ENCODE peak calls at places on chromosomes 3 and 15, in nine cellular contexts. W, K, T, Q, V, X, H, A and G are unnamed samples.
A peak's percentile ranks its signal among the peaks of the same experiment; 100 is the strongest.

GRCh38 chr15:59255647-59256380 is 49.2 kb downstream of the LDHAL6B start:
- DNase-seq in W (no peak), K (no peak), T (no peak), Q (no peak), V (no peak), X (peak; percentile 93), H (no peak), A (peak; percentile 81), G (no peak)

GRCh38 chr15:76169013-76169412 is 109.2 kb downstream of the TMEM266 start:
- DNase-seq in W (no peak), K (no peak), T (no peak), Q (no peak), V (no peak), X (no peak), H (peak; percentile 16), A (no peak), G (no peak)

GRCh38 chr3:192275741-192276355 is 451.5 kb downstream of the FGF12 start:
- DNase-seq in W (no peak), K (no peak), T (no peak), Q (no peak), V (no peak), X (peak; percentile 83), H (no peak), A (peak; percentile 55), G (no peak)

GRCh38 chr3:101010316-101010715 is 17.1 kb upstream of the ABI3BP start:
- DNase-seq in W (no peak), K (no peak), T (no peak), Q (no peak), V (no peak), X (no peak), H (peak; percentile 30), A (peak; percentile 49), G (no peak)

GRCh38 chr3:116871905-116872304 is 162.3 kb downstream of the TUSC7 start:
- DNase-seq in W (no peak), K (no peak), T (no peak), Q (no peak), V (no peak), X (no peak), H (no peak), A (no peak), G (no peak)

GRCh38 chr15:91165850-91166249 is 65.8 kb downstream of the SV2B start:
- DNase-seq in W (no peak), K (no peak), T (no peak), Q (no peak), V (no peak), X (no peak), H (no peak), A (no peak), G (no peak)

GRCh38 chr3:25257026-25257425 is 171.0 kb upstream of the RARB start:
- DNase-seq in W (no peak), K (no peak), T (no peak), Q (no peak), V (no peak), X (no peak), H (peak; percentile 1), A (peak; percentile 87), G (no peak)

GRCh38 chr3:51687472-51688205 is 16.6 kb downstream of the TEX264 start:
- DNase-seq in W (peak; percentile 24), K (no peak), T (no peak), Q (peak; percentile 62), V (no peak), X (no peak), H (no peak), A (no peak), G (no peak)

GRCh38 chr3:112984485-112984884 is 6.3 kb upstream of the GTPBP8 start:
- DNase-seq in W (peak; percentile 30), K (peak; percentile 46), T (no peak), Q (no peak), V (no peak), X (no peak), H (no peak), A (no peak), G (no peak)

DNA sequence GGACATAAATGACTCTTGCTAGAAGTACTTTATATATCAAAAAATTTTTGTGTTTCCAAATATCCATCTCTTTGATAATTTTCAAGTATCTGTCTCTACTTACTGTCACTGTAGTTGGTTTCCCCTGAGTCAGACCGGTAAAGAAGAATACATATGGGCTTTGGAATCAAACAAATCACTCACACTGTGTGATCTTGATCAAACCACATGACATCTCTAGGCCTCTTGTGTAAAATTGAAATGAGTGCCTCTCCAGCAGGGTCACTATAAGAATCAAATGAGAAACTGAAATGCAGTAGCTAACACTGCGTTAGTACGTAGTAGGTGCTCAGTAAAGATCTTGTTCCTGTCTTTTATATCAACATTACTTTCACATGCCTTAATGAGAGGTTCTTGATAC is 314.6 kb upstream of the STT3B start:
- DNase-seq in W (no peak), K (no peak), T (no peak), Q (no peak), V (no peak), X (no peak), H (no peak), A (no peak), G (no peak)
- H3K9me3 ChIP-seq in W (no peaks in the 10 kb centered on the region), K (no peaks in the 10 kb centered on the region), T (no peaks in the 10 kb centered on the region), Q (no peaks in the 10 kb centered on the region), V (no peaks in the 10 kb centered on the region), X (no peaks in the 10 kb centered on the region), H (no peaks in the 10 kb centered on the region), A (no peaks in the 10 kb centered on the region), G (no peaks in the 10 kb centered on the region)

DNA sequence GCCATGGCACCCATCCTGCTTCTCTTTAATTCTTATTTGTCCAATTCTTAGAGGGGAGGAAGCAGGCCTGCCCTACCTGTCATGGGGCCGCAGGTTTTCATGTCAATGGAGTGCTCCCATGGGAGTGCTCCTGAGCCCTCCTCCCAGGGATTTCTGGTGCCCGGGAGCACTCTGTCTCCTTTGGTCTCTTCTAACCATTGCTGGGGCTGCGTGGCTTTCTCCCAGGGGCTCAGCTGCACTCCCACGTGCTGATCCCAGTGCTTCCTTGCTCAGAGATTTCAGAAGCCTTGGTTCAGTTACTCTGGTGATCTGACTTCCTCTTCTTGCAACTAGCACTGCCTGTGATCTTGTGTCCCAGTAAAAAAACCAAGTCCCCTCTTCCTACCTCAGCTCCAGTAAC is 68.0 kb upstream of the ARL8B start:
- DNase-seq in W (no peak), K (no peak), T (peak; percentile 68), Q (no peak), V (no peak), X (no peak), H (no peak), A (no peak), G (no peak)
- H3K4me3 ChIP-seq in W (no peak overlapping the region), K (no peak overlapping the region), T (no peak overlapping the region), Q (no peak overlapping the region), V (no peak overlapping the region), X (no peak overlapping the region), H (no peak overlapping the region), A (no peak overlapping the region), G (no peak overlapping the region)

GRCh38 chr3:172751188-172751571 is 654 bp downstream of the ECT2 start:
- DNase-seq in W (no peak), K (peak; percentile 8), T (no peak), Q (no peak), V (peak; percentile 48), X (no peak), H (peak; percentile 33), A (no peak), G (no peak)

GRCh38 chr3:172750368-172751187 is at the start of gene ECT2:
- DNase-seq in W (peak; percentile 100), K (peak; percentile 99), T (peak; percentile 100), Q (peak; percentile 99), V (peak; percentile 100), X (peak; percentile 100), H (peak; percentile 100), A (peak; percentile 99), G (peak; percentile 99)

GRCh38 chr3:172750069-172750367 is 508 bp upstream of the ECT2 start:
- DNase-seq in W (no peak), K (no peak), T (no peak), Q (no peak), V (no peak), X (no peak), H (no peak), A (no peak), G (no peak)

GRCh38 chr3:172749201-172749965 is 1.1 kb upstream of the ECT2 start:
- DNase-seq in W (no peak), K (peak; percentile 14), T (no peak), Q (peak; percentile 42), V (no peak), X (peak; percentile 96), H (peak; percentile 85), A (peak; percentile 97), G (no peak)

DNA sequence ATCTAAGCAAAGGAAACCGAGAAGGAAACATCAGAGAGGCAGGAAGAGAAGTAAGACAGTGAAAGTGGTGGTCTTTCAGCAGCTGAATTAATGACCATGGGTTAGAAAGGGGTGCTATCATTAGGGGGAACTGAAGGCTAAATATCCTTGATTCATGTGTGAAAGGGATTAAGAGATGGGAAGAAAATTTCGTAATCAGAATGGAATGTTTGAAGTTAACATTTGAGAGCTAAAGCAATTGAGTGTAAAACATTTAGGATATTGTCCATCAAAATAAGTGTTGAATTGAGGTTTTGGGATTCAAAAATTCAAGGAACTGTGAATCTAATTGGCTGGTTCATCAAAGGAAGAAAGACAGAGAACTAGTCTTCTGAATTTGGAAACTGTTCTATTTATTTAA is 4.0 kb upstream of the ECT2 start:
- DNase-seq in W (no peak), K (no peak), T (no peak), Q (no peak), V (no peak), X (peak; percentile 54), H (no peak), A (peak; percentile 31), G (no peak)
- H3K9me3 ChIP-seq in W (no peaks in the 10 kb centered on the region), K (no peaks in the 10 kb centered on the region), T (no peaks in the 10 kb centered on the region), Q (no peaks in the 10 kb centered on the region), V (no peaks in the 10 kb centered on the region), X (no peaks in the 10 kb centered on the region), H (no peaks in the 10 kb centered on the region), A (no peaks in the 10 kb centered on the region), G (no peaks in the 10 kb centered on the region)

GRCh38 chr3:108548886-108549285 is 38.5 kb upstream of the MYH15 start:
- DNase-seq in W (no peak), K (no peak), T (no peak), Q (no peak), V (no peak), X (no peak), H (no peak), A (no peak), G (no peak)

GRCh38 chr3:108552267-108553159 is 36.7 kb downstream of the CIP2A start:
- DNase-seq in W (peak; percentile 63), K (peak; percentile 29), T (no peak), Q (peak; percentile 21), V (peak; percentile 60), X (peak; percentile 63), H (peak; percentile 21), A (peak; percentile 23), G (no peak)

GRCh38 chr3:108548304-108548703 is 37.9 kb upstream of the MYH15 start:
- DNase-seq in W (no peak), K (no peak), T (no peak), Q (no peak), V (no peak), X (no peak), H (no peak), A (no peak), G (no peak)

GRCh38 chr3:108546249-108546648 is 35.9 kb upstream of the MYH15 start:
- DNase-seq in W (no peak), K (no peak), T (no peak), Q (no peak), V (no peak), X (no peak), H (no peak), A (peak; percentile 7), G (no peak)

DNA sequence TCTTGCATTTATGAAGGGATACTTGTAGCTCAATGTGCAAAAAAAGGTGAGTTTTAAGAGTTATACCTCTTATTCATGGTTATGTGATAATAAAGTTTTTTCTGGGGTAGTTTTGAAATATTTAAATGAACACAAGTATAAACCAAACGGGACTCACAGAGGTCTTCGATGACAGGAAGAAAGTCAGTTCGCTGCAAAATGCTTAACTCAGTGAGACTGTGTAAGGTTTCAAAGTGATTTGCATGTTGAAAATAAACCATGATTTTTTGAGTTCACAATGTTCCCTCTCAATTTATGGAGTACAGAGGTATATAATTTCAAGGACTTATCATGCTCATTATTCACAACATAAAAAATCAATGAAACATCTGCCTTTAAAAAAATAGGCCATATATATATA is 36.3 kb upstream of the MYH15 start:
- DNase-seq in W (no peak), K (no peak), T (no peak), Q (no peak), V (no peak), X (no peak), H (no peak), A (no peak), G (no peak)
- H3K4me3 ChIP-seq in W (no peak overlapping the region), K (no peak overlapping the region), T (peak overlapping the region; percentile 33), Q (no peak overlapping the region), V (no peak overlapping the region), X (no peak overlapping the region), H (no peak overlapping the region), A (no peak overlapping the region), G (no peak overlapping the region)